ENCODE peak calls at places on chromosomes 16 and 17, in five cellular contexts. K is ovary, V is fibroblast of lung, D is RWPE1, W is neuronal stem cell. J is an unnamed sample.

GRCh38 chr16:55324491-55325447 is 766 bp downstream of the IRX6 start:
- DNase-seq in V (peak; percentile 1), K (no peak), D (no peak), W (no peak), J (no peak)

GRCh38 chr17:43018932-43019331 is 3.3 kb downstream of the VAT1 start:
- DNase-seq in D (no peak), W (no peak), V (no peak), K (no peak), J (no peak)

GRCh38 chr17:66518108-66518507 is 215.7 kb downstream of the PRKCA start:
- DNase-seq in V (no peak), W (no peak), D (no peak), K (no peak), J (no peak)

GRCh38 chr17:36183001-36183810 is 6.8 kb upstream of the TBC1D3B start:
- DNase-seq in D (peak; percentile 72), V (peak; percentile 78), W (peak; percentile 77), K (peak; percentile 71), J (no peak)

GRCh38 chr16:71428883-71429282 is 13.0 kb downstream of the TLE7 start:
- DNase-seq in K (no peak), W (no peak), D (no peak), V (no peak), J (no peak)

GRCh38 chr17:50187741-50188520 is 13.5 kb downstream of the COL1A1 start:
- DNase-seq in D (no peak), W (no peak), K (no peak), V (peak; percentile 78), J (no peak)

GRCh38 chr16:48503779-48504178 is 106.2 kb downstream of the N4BP1 start:
- DNase-seq in V (peak; percentile 73), W (no peak), D (no peak), K (peak; percentile 72), J (no peak)

GRCh38 chr17:12815642-12816141 is 26.4 kb downstream of the ARHGAP44 start:
- DNase-seq in W (no peak), K (no peak), D (no peak), V (no peak), J (no peak)

GRCh38 chr17:39767147-39767546 is 29.4 kb downstream of the GRB7 start:
- DNase-seq in K (no peak), V (no peak), D (no peak), W (no peak), J (no peak)

GRCh38 chr17:37110012-37110701 is 161.4 kb downstream of the AATF start:
- DNase-seq in K (no peak), W (no peak), D (no peak), V (no peak), J (no peak)

GRCh38 chr17:7191571-7192270 is 12.6 kb upstream of the ASGR1 start:
- DNase-seq in K (peak; percentile 64), V (peak; percentile 21), D (peak; percentile 56), W (peak; percentile 73), J (no peak)

GRCh38 chr17:19876524-19877161 is 8.9 kb upstream of the ULK2 start:
- DNase-seq in D (no peak), W (no peak), K (no peak), V (no peak), J (peak; percentile 37)

GRCh38 chr17:14575349-14575966 is 274.6 kb downstream of the HS3ST3B1 start:
- DNase-seq in K (no peak), D (no peak), V (no peak), W (no peak), J (no peak)

GRCh38 chr17:48549909-48550308 is 5.0 kb upstream of the HOXB2 start:
- DNase-seq in V (peak; percentile 76), D (no peak), W (no peak), K (no peak), J (no peak)

GRCh38 chr17:59355695-59356323 is 24.4 kb downstream of the YPEL2 start:
- DNase-seq in V (no peak), D (no peak), W (no peak), K (no peak), J (no peak)

GRCh38 chr17:47277921-47278320 is 24.3 kb downstream of the ITGB3 start:
- DNase-seq in K (no peak), V (no peak), D (no peak), W (no peak), J (no peak)

GRCh38 chr17:47281246-47281645 is 27.6 kb downstream of the ITGB3 start:
- DNase-seq in K (no peak), D (no peak), W (no peak), V (no peak), J (no peak)

GRCh38 chr17:47280072-47280811 is 26.6 kb downstream of the ITGB3 start:
- DNase-seq in W (no peak), D (no peak), K (peak; percentile 34), V (peak; percentile 60), J (no peak)

GRCh38 chr17:47278561-47278960 is 24.9 kb downstream of the ITGB3 start:
- DNase-seq in D (no peak), K (no peak), V (no peak), W (no peak), J (no peak)

GRCh38 chr17:47279062-47279801 is 25.6 kb downstream of the ITGB3 start:
- DNase-seq in D (peak; percentile 30), W (no peak), K (peak; percentile 67), V (peak; percentile 99), J (no peak)
- H3K27ac ChIP-seq in D (no peak overlapping the region), W (peak overlapping the region; percentile 8), K (peak overlapping the region; percentile 26), V (peak overlapping the region; percentile 80), J (peak overlapping the region; percentile 63)

DNA sequence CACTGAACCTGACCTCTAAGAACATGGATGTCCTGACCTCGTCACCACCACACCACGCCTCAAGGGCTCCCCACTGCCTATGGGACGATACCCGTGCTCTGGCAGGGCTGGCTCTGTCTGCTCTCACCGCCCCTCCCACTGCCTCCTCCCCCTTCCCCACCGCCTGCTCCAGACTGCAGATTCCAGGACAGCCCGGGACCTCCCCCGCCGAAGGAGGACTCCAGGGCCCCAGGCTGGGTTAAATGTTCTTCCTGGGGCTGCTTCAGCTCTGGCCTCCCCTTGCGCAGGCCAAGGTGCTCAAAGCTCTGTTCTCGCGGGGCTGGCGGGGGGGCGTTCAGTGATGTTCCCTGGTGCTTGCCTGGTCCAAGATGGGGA is 3.1 kb downstream of the NPW start:
- DNase-seq in W (no peak), V (peak; percentile 68), D (peak; percentile 20), K (no peak), J (no peak)
- H3K27ac ChIP-seq in W (no peak overlapping the region), V (no peak overlapping the region), D (peak overlapping the region; percentile 85), K (no peak overlapping the region), J (no peak overlapping the region)

GRCh38 chr17:51629232-51629631 is 368.9 kb downstream of the UTP18 start:
- DNase-seq in V (no peak), D (no peak), W (no peak), K (no peak), J (no peak)

GRCh38 chr17:51627776-51628175 is 367.4 kb downstream of the UTP18 start:
- DNase-seq in V (no peak), D (no peak), K (no peak), W (no peak), J (no peak)

GRCh38 chr17:51630101-51630671 is 369.8 kb downstream of the UTP18 start:
- DNase-seq in D (no peak), K (no peak), V (no peak), W (no peak), J (no peak)
- H3K27ac ChIP-seq in D (no peak overlapping the region), K (no peak overlapping the region), V (no peak overlapping the region), W (no peak overlapping the region), J (no peak overlapping the region)

DNA sequence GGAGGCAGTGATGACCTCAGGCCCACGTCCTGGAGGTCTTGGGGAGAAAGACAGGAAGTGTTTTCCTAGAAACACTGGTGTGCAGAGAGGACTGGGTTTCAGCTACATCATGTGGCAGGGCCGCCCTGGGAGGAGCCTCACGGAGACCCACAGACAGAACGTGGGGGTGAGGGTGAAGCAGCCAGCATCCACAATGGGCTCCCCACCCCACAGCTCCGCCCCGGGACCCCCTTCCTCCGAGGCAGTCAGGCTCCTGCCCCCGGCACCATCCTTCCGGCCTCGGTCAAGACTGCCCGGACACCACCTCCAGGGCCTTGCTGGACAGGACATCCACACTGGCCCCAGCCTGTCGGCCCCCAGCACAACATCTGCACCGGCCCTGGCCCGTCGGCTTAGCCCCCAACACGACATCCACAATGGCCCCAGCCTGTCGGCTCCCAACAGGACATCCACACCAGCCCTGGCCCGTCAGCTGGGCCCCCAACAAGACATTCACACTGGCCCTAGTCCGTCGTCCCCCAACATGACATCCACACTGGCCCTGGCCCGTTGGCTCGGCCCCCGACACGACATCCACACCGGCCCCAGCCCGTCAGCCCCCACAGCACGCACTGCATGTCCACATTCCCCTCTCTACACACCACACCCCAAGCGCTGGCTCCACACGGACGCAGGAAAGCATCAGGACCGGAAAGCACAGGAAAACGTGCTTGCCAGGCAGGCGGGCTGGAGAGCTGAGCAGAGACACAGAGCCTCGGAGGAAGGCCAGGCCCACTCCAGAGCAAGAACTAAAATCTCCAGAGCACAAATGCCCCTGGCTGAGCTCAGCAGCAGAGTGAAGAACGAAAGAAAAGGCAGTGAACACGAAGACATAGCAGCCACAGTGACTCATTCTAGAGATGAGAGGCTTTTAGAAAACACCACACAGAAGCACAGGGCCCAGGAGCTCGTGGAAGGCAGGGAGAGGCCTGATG is 50.8 kb downstream of the LMF1 start:
- DNase-seq in K (no peak), D (no peak), W (no peak), V (no peak), J (no peak)
- H3K27ac ChIP-seq in K (no peak overlapping the region), D (no peak overlapping the region), W (no peak overlapping the region), V (peak overlapping the region; percentile 50), J (peak overlapping the region; percentile 63)

GRCh38 chr16:3198334-3199072 is 10.5 kb downstream of the OR1F1 start:
- DNase-seq in V (no peak), D (no peak), K (no peak), W (no peak), J (no peak)

GRCh38 chr16:3193221-3194212 is 5.5 kb downstream of the OR1F1 start:
- DNase-seq in D (no peak), V (no peak), K (no peak), W (no peak), J (no peak)

GRCh38 chr16:3192476-3193019 is 4.5 kb downstream of the OR1F1 start:
- DNase-seq in D (no peak), V (no peak), W (no peak), K (no peak), J (no peak)

GRCh38 chr16:3195975-3196374 is 8.0 kb downstream of the OR1F1 start:
- DNase-seq in D (no peak), K (no peak), V (no peak), W (no peak), J (no peak)

DNA sequence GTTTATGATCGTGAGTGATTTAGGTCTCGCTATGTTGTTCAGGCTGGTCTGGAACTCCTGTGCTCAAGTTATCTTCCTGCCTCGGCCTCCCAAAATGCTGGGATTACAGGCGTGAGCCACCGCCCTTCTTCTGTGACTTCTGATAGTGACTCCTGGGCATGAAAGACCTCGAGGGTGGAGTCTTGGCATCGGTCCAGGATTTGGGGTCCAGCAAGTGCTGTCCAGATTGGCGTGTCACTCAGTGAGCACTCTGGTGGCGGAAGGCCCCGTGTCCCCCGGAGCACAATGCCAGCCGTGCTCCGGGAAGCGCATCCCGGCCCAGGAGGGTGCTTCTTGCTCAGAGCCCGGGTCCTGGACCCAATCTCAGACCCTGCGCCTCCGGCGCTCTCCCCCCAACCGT is 6.8 kb downstream of the OR1F1 start:
- DNase-seq in V (no peak), K (no peak), D (no peak), W (no peak), J (no peak)
- H3K27ac ChIP-seq in V (no peak overlapping the region), K (no peak overlapping the region), D (no peak overlapping the region), W (no peak overlapping the region), J (no peak overlapping the region)

DNA sequence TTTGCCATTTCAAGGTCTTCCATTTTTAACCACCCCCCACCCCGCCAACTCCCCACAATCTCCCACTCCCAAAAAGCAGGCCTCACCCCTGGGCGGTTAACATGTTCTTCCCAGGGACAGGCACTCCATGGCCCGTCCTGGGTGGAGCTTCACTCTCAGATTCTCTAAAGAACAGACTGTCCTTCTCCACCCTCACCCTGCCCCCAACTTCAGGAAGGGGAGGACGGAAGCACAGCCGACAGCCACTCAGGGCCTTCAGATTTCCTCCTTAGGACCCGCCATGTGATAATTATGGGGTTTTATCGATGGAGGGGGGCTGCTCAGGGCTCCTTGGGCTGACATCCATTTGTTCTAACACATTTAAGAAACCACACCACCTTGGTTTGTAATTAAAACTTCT is 61.9 kb downstream of the ZFHX3 start:
- DNase-seq in D (no peak), V (no peak), K (peak; percentile 38), W (no peak), J (no peak)
- H3K27ac ChIP-seq in D (peak overlapping the region; percentile 44), V (peak overlapping the region; percentile 67), K (no peak overlapping the region), W (no peak overlapping the region), J (no peak overlapping the region)